ENCODE peak calls at places on chromosomes 11 and 22, in seven cellular contexts. X is activated naive CD8-positive, alpha-beta T cell treated with anti-CD3 and anti-CD28 coated beads, Interleukin-2, amount 50 U/mL, for 24 hours; U is A549; E is AG20443; O is epithelial cell of esophagus; C is lower leg skin; Y is activated T-cell treated with anti-CD3 and anti-CD28 coated beads for 1 hour. D is an unnamed sample.

GRCh38 chr11:33391893-33392251 is 134.7 kb downstream of the HIPK3 start:
- DNase-seq in X (no peak), U (no peak), E (no peak), O (no peak), C (no peak), Y (no peak), D (no peak)

GRCh38 chr11:28618426-28618825 is 510.2 kb downstream of the METTL15 start:
- DNase-seq in X (no peak), U (no peak), E (no peak), O (peak), C (no peak), Y (no peak), D (no peak)

GRCh38 chr11:114377612-114378267 is 22.6 kb downstream of the C11orf71 start:
- DNase-seq in X (no peak), U (no peak), E (peak), O (no peak), C (no peak), Y (no peak), D (no peak)

GRCh38 chr11:97937501-97937900 is 1083.2 kb upstream of the CNTN5 start:
- DNase-seq in X (no peak), U (no peak), E (no peak), O (no peak), C (no peak), Y (no peak), D (no peak)

GRCh38 chr11:7490054-7490453 is 4.7 kb downstream of the OLFML1 start:
- DNase-seq in X (no peak), U (no peak), E (peak), O (peak), C (no peak), Y (no peak), D (no peak)

GRCh38 chr11:61369372-61370348 is 7.5 kb downstream of the TMEM138 start:
- DNase-seq in X (no peak), U (no peak), E (peak), O (peak), C (no peak), Y (no peak), D (no peak)

GRCh38 chr22:46269564-46269963 is 1.8 kb downstream of the TTC38 start:
- DNase-seq in X (no peak), U (no peak), E (no peak), O (no peak), C (no peak), Y (no peak), D (no peak)

GRCh38 chr11:71454470-71455113 is 1.6 kb downstream of the NADSYN1 start:
- DNase-seq in X (no peak), U (no peak), E (no peak), O (peak), C (no peak), Y (peak), D (no peak)

GRCh38 chr11:92790376-92790775 is 179.1 kb upstream of the MTNR1B start:
- DNase-seq in X (no peak), U (no peak), E (no peak), O (no peak), C (no peak), Y (no peak), D (no peak)

GRCh38 chr22:32996702-32997101 is 61.5 kb downstream of the SYN3 start:
- DNase-seq in X (no peak), U (no peak), E (peak), O (peak), C (peak), Y (no peak), D (no peak)

D was measured in NCI-H1930.